ENCODE peak calls at places on chromosomes 6 and 20, in four cellular contexts. V, P, E and K are unnamed samples.

GRCh38 chr20:4051413-4052138 is 36.2 kb upstream of the RNF24 start:
- DNase-seq in V (no peak), P (no peak), E (no peak), K (no peak)

GRCh38 chr6:88422831-88423230 is 256.7 kb upstream of the CNR1 start:
- DNase-seq in V (no peak), P (no peak), E (peak; percentile 4), K (no peak)

GRCh38 chr20:36544134-36545018 is 3.1 kb downstream of the MYL9 start:
- DNase-seq in V (peak; percentile 36), P (peak; percentile 80), E (no peak), K (peak; percentile 52)

GRCh38 chr6:116229287-116229913 is 24.5 kb downstream of the TSPYL4 start:
- DNase-seq in V (peak; percentile 95), P (no peak), E (peak; percentile 40), K (peak; percentile 88)

GRCh38 chr6:168507297-168507696 is 66.3 kb downstream of the SMOC2 start:
- DNase-seq in V (no peak), P (no peak), E (no peak), K (no peak)

GRCh38 chr6:49463612-49463967 is 420 bp downstream of the CENPQ start:
- DNase-seq in V (no peak), P (no peak), E (no peak), K (no peak)

GRCh38 chr6:118843685-118844390 is 50.1 kb upstream of the ASF1A start:
- DNase-seq in V (peak; percentile 8), P (no peak), E (no peak), K (no peak)

GRCh38 chr20:47468290-47469050 is 33.2 kb upstream of the NCOA3 start:
- DNase-seq in V (no peak), P (no peak), E (no peak), K (no peak)

GRCh38 chr20:19787366-19787765 is 29.3 kb downstream of the RIN2 start:
- DNase-seq in V (no peak), P (no peak), E (no peak), K (no peak)

GRCh38 chr6:56570434-56571359 is 72.0 kb downstream of the DST start:
- DNase-seq in V (no peak), P (no peak), E (peak; percentile 20), K (no peak)

GRCh38 chr6:82589509-82590206 is 226.0 kb downstream of the TPBG start:
- DNase-seq in V (peak; percentile 79), P (no peak), E (peak; percentile 67), K (no peak)

GRCh38 chr6:142863981-142864380 is 81.0 kb downstream of the HIVEP2 start:
- DNase-seq in V (no peak), P (no peak), E (no peak), K (no peak)

GRCh38 chr6:139640453-139640852 is 266.0 kb upstream of the CITED2 start:
- DNase-seq in V (peak; percentile 18), P (no peak), E (no peak), K (no peak)

GRCh38 chr6:28880519-28880893 is 43.3 kb downstream of the TRIM27 start:
- DNase-seq in V (no peak), P (no peak), E (no peak), K (no peak)
- H3K27ac ChIP-seq in V (no peak overlapping the region), P (no peak overlapping the region), E (peak overlapping the region; percentile 84), K (no peak overlapping the region)

DNA sequence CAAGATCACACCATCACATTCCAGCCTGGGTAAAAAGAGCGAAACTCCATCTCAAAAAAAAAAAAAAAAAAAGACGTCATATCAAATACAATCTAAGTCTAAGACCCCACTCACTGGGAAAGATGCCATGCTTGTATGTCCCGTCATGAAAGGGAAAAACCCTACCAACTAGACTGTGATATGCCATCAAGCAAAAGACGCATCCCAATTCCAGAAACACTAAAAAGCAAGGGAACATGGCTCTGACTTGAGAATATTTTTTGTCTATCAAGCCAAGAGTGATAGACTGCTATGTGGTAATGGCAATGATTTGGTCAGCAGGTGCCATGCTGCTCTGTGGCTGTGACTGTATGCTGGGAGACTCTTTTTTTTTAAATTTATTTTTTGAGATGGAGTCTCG is 23.0 kb downstream of the LAMA5 start:
- DNase-seq in V (no peak), P (no peak), E (no peak), K (no peak)
- H3K27ac ChIP-seq in V (no peak overlapping the region), P (no peak overlapping the region), E (no peak overlapping the region), K (no peak overlapping the region)

DNA sequence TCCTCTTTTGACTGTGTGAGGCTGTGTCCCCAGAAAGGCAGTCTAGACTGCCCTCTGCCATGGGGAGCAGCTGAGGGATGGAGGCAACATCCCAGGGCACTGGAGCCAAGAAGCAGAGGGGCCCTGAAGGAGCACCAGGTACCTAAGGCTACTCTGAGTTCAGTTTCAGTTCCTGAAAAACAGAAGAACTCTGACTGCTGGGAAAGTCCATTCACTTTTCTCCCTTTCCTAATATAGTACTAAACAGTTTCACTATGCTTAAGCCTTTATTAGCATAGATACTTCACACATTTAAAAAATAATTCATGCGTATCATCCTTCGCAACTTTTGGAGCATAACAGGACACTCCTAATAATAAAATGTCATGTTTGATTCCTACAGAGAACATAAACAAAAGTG is 130.0 kb downstream of the FOXC1 start:
- DNase-seq in V (no peak), P (no peak), E (no peak), K (no peak)
- H3K27ac ChIP-seq in V (no peak overlapping the region), P (no peak overlapping the region), E (no peak overlapping the region), K (no peak overlapping the region)

GRCh38 chr20:2633381-2633780 is 19.1 kb upstream of the NOP56 start:
- DNase-seq in V (no peak), P (no peak), E (no peak), K (no peak)
- H3K27ac ChIP-seq in V (no peak overlapping the region), P (no peak overlapping the region), E (no peak overlapping the region), K (no peak overlapping the region)

DNA sequence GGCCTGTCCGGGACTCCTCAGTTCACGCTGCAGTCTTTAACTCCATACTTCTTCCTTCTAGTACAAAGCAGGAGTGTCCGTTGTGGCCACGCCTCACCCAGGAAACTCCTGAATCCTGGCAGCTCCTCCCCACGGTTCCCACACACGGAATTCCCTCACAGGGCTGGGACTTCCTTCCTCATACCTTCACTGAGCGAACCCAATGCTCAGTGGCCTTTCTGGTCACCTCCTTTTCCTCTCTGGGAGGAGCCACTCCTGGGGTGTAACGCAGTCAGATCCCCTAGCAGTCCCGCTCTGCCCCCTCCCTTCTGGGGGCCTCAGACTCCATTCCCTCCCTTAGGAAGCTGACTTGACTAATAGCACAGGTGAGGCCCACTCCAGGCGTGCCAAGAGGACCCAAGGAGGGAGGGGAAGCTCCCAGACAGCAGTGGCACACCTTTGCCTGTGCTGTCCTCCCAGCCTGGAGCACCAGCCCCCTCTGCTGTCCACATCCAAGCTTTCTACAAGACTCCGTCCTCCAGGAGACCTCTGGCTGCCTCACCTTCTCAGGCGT is at the start of gene SLC52A3:
- DNase-seq in V (no peak), P (peak; percentile 71), E (peak; percentile 79), K (no peak)
- H3K27ac ChIP-seq in V (no peak within 1 kb of the TSS), P (no peak within 1 kb of the TSS), E (peak within 1 kb of the TSS; percentile 50), K (peak within 1 kb of the TSS; percentile 62)

GRCh38 chr6:84575264-84575663 is 189.1 kb downstream of the TBX18 start:
- DNase-seq in V (peak; percentile 26), P (no peak), E (no peak), K (no peak)
- H3K27ac ChIP-seq in V (no peak overlapping the region), P (no peak overlapping the region), E (no peak overlapping the region), K (no peak overlapping the region)

GRCh38 chr20:50003253-50003656 is 20.5 kb downstream of the SNAI1 start:
- DNase-seq in V (peak; percentile 85), P (no peak), E (peak; percentile 42), K (no peak)
- H3K27ac ChIP-seq in V (peak overlapping the region; percentile 46), P (no peak overlapping the region), E (peak overlapping the region; percentile 15), K (no peak overlapping the region)

DNA sequence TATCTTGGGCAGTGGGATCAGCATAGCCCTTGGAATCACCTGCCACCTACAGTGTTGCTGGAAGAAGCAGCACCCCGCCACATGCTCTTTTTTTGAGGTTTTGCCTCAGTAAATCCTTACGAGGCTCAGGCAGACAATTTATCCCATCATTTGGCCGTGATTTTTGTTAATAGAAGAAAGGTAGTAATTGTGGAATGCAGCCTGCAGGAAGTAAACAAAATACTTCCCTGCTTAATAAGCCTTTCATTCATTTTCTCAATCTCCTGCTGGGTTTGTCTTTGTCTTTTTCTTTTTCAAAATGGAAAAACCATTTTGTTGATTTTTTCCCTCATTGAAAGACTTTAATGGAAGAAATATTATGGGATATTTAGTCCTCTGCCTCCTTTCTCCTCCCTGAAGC is 93.7 kb upstream of the CD83 start:
- DNase-seq in V (no peak), P (no peak), E (no peak), K (no peak)
- H3K27ac ChIP-seq in V (no peak overlapping the region), P (no peak overlapping the region), E (no peak overlapping the region), K (no peak overlapping the region)

GRCh38 chr6:75368864-75369402 is 84.3 kb upstream of the TMEM30A start:
- DNase-seq in V (no peak), P (no peak), E (no peak), K (no peak)
- H3K27ac ChIP-seq in V (no peak overlapping the region), P (peak overlapping the region; percentile 67), E (peak overlapping the region; percentile 88), K (no peak overlapping the region)

GRCh38 chr6:19613678-19614077 is 223.5 kb upstream of the ID4 start:
- DNase-seq in V (no peak), P (no peak), E (peak; percentile 3), K (no peak)

GRCh38 chr6:19610260-19610659 is 226.9 kb upstream of the ID4 start:
- DNase-seq in V (no peak), P (no peak), E (no peak), K (no peak)

GRCh38 chr6:19616022-19616421 is 221.1 kb upstream of the ID4 start:
- DNase-seq in V (no peak), P (no peak), E (no peak), K (no peak)
- H3K27ac ChIP-seq in V (no peak overlapping the region), P (no peak overlapping the region), E (no peak overlapping the region), K (no peak overlapping the region)